ENCODE peak calls at places on chromosomes 13 and 19, in four cellular contexts. One of them, this sample, is unnamed.

GRCh38 chr13:106400282-106400681 is 135.2 kb downstream of the EFNB2 start:
- DNase-seq in GM12878: no peak
- DNase-seq in HepG2: no peak
- DNase-seq in SK-N-SH: peak
- DNase-seq in this sample: no peak

GRCh38 chr19:7733376-7733775 is 1.5 kb upstream of the CLEC4G start:
- DNase-seq in HepG2: no peak
- DNase-seq in GM12878: no peak
- DNase-seq in SK-N-SH: no peak
- DNase-seq in this sample: no peak

GRCh38 chr19:31963741-31964140 is 381.7 kb upstream of the ZNF507 start:
- DNase-seq in GM12878: no peak
- DNase-seq in HepG2: no peak
- DNase-seq in SK-N-SH: no peak
- DNase-seq in this sample: no peak

GRCh38 chr13:66634384-66634783 is 595.8 kb downstream of the PCDH9 start:
- DNase-seq in GM12878: no peak
- DNase-seq in SK-N-SH: no peak
- DNase-seq in HepG2: no peak
- DNase-seq in this sample: no peak

GRCh38 chr19:30148039-30148438 is 206.0 kb downstream of the URI1 start:
- DNase-seq in HepG2: peak
- DNase-seq in GM12878: no peak
- DNase-seq in SK-N-SH: no peak
- DNase-seq in this sample: no peak

GRCh38 chr13:64453831-64454230 is 2776.3 kb downstream of the PCDH9 start:
- DNase-seq in SK-N-SH: peak
- DNase-seq in GM12878: no peak
- DNase-seq in HepG2: no peak
- DNase-seq in this sample: no peak

GRCh38 chr19:14059093-14059480 is 2.8 kb downstream of the PALM3 start:
- DNase-seq in SK-N-SH: peak
- DNase-seq in HepG2: no peak
- DNase-seq in GM12878: no peak
- DNase-seq in this sample: no peak

GRCh38 chr19:11322269-11323024 is 17.0 kb downstream of the RAB3D start:
- DNase-seq in SK-N-SH: no peak
- DNase-seq in HepG2: no peak
- DNase-seq in GM12878: no peak
- DNase-seq in this sample: no peak

GRCh38 chr13:66207610-66208009 is 1022.5 kb downstream of the PCDH9 start:
- DNase-seq in GM12878: no peak
- DNase-seq in SK-N-SH: no peak
- DNase-seq in HepG2: no peak
- DNase-seq in this sample: no peak

GRCh38 chr13:27476943-27477681 is 26.7 kb upstream of the MTIF3 start:
- DNase-seq in SK-N-SH: no peak
- DNase-seq in HepG2: peak
- DNase-seq in GM12878: no peak
- DNase-seq in this sample: no peak

GRCh38 chr13:61728468-61728867 is 312.8 kb upstream of the PCDH20 start:
- DNase-seq in GM12878: no peak
- DNase-seq in HepG2: no peak
- DNase-seq in SK-N-SH: peak
- DNase-seq in this sample: no peak

GRCh38 chr13:75372517-75372916 is 109.5 kb downstream of the TBC1D4 start:
- DNase-seq in HepG2: peak
- DNase-seq in GM12878: no peak
- DNase-seq in SK-N-SH: peak
- DNase-seq in this sample: no peak

GRCh38 chr13:96726651-96727050 is 267.6 kb downstream of the OXGR1 start:
- DNase-seq in SK-N-SH: no peak
- DNase-seq in HepG2: no peak
- DNase-seq in GM12878: no peak
- DNase-seq in this sample: no peak

GRCh38 chr13:46160474-46161066 is 21.4 kb downstream of the LCP1 start:
- DNase-seq in HepG2: peak
- DNase-seq in GM12878: no peak
- DNase-seq in SK-N-SH: peak
- DNase-seq in this sample: no peak

GRCh38 chr19:48741222-48741999 is 1.0 kb upstream of the RASIP1 start:
- DNase-seq in HepG2: no peak
- DNase-seq in SK-N-SH: peak
- DNase-seq in GM12878: no peak
- DNase-seq in this sample: no peak

GRCh38 chr13:30766957-30767603 is 31.7 kb downstream of the ALOX5AP start:
- DNase-seq in SK-N-SH: no peak
- DNase-seq in HepG2: no peak
- DNase-seq in GM12878: peak
- DNase-seq in this sample: no peak

GRCh38 chr19:12834976-12835757 is 788 bp upstream of the RTBDN start:
- DNase-seq in HepG2: no peak
- DNase-seq in SK-N-SH: peak
- DNase-seq in GM12878: no peak
- DNase-seq in this sample: no peak

GRCh38 chr13:54187461-54187860 is 1158.8 kb downstream of the OLFM4 start:
- DNase-seq in GM12878: no peak
- DNase-seq in SK-N-SH: no peak
- DNase-seq in HepG2: no peak
- DNase-seq in this sample: no peak

GRCh38 chr19:383922-384800 is 24.8 kb downstream of the C2CD4C start:
- DNase-seq in GM12878: peak
- DNase-seq in SK-N-SH: peak
- DNase-seq in HepG2: peak
- DNase-seq in this sample: peak

GRCh38 chr19:10424011-10424637 is 3.8 kb downstream of the PDE4A start:
- DNase-seq in HepG2: peak
- DNase-seq in GM12878: no peak
- DNase-seq in SK-N-SH: peak
- DNase-seq in this sample: no peak

GRCh38 chr13:43880451-43880850 is 747 bp downstream of the LACC1 start:
- DNase-seq in SK-N-SH: no peak
- DNase-seq in HepG2: no peak
- DNase-seq in GM12878: no peak
- DNase-seq in this sample: no peak

GRCh38 chr19:9673912-9674668 is 810 bp downstream of the ZNF562 start:
- DNase-seq in GM12878: peak
- DNase-seq in HepG2: peak
- DNase-seq in SK-N-SH: no peak
- DNase-seq in this sample: no peak

GRCh38 chr19:55678121-55678671 is 3.2 kb downstream of the EPN1 start:
- DNase-seq in SK-N-SH: no peak
- DNase-seq in GM12878: peak
- DNase-seq in HepG2: no peak
- DNase-seq in this sample: no peak

GRCh38 chr13:79534596-79534995 is 53.6 kb downstream of the NDFIP2 start:
- DNase-seq in HepG2: no peak
- DNase-seq in GM12878: no peak
- DNase-seq in SK-N-SH: no peak
- DNase-seq in this sample: no peak
- TF ChIP-seq TCF12 in HepG2: no peak
- TF ChIP-seq TCF12 in GM12878: no peak
- TF ChIP-seq TCF12 in SK-N-SH: no peak
- TF ChIP-seq TCF12 in this sample: no peak

GRCh38 chr13:32021785-32022184 is 9.8 kb upstream of the FRY start:
- DNase-seq in GM12878: no peak
- DNase-seq in HepG2: no peak
- DNase-seq in SK-N-SH: no peak
- DNase-seq in this sample: no peak
- TF ChIP-seq CHD2 in GM12878: no peak
- TF ChIP-seq CHD2 in HepG2: no peak
- TF ChIP-seq CHD2 in SK-N-SH: no peak
- TF ChIP-seq CHD2 in this sample: no peak

DNA sequence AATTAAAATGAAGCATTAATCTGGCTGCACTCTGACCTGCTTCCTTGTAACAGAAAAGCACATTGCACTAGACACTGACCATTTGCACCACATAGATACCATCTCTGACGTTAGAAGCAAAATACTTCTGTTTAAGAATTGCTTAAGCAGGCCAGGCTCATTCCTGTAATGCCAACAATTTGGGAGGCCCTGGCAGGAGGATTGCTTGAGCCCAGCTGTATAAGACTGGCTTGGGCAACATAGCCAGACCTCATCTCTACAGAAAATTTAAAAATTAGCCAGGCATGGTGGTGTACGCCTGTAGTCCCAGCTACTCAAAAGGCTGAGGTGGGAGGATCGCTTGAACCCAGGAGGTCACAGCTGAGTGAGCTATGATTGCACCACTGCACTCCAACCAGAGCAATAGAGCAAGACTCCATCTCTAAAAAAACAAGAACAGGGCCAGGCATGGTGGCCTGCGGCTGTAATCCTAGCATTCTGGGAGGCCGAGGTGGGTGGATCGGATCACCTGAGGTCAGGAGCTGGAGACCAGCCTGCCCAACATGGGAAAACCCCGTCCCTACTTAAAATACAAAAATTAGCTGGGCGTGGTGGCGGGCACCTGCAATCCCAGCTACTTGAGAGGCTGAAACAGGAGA is 7.0 kb upstream of the TLE6 start:
- DNase-seq in SK-N-SH: no peak
- DNase-seq in HepG2: no peak
- DNase-seq in GM12878: no peak
- DNase-seq in this sample: no peak
- TF ChIP-seq TCF12 in SK-N-SH: no peak
- TF ChIP-seq TCF12 in HepG2: no peak
- TF ChIP-seq TCF12 in GM12878: no peak
- TF ChIP-seq TCF12 in this sample: no peak

DNA sequence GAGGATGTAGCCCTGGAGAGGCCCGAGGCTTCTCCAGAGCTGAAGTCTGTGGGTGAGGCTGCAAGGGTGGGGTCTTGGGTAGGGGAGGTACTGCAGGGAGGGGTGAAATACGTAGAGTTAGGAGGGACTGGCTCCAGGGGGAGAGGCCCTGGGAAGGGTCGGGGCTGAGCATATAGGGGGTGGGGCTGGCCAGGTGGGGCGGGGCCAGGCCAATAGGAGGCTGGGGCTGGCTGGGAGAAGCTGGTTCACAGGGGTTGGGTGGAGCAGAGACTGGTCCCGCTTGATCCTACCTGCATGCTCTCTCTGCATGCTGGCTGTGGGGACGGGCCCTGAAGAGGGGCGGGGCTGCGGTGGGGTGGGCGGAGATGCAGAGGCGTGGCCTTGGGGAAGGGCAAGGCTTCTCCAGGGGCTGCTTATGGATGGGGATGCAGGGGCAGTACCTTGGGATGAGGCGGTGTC is 51.9 kb downstream of the CELF5 start:
- DNase-seq in SK-N-SH: peak
- DNase-seq in HepG2: peak
- DNase-seq in GM12878: no peak
- DNase-seq in this sample: peak
- TF ChIP-seq CHD2 in SK-N-SH: no peak
- TF ChIP-seq CHD2 in HepG2: no peak
- TF ChIP-seq CHD2 in GM12878: no peak
- TF ChIP-seq CHD2 in this sample: no peak

DNA sequence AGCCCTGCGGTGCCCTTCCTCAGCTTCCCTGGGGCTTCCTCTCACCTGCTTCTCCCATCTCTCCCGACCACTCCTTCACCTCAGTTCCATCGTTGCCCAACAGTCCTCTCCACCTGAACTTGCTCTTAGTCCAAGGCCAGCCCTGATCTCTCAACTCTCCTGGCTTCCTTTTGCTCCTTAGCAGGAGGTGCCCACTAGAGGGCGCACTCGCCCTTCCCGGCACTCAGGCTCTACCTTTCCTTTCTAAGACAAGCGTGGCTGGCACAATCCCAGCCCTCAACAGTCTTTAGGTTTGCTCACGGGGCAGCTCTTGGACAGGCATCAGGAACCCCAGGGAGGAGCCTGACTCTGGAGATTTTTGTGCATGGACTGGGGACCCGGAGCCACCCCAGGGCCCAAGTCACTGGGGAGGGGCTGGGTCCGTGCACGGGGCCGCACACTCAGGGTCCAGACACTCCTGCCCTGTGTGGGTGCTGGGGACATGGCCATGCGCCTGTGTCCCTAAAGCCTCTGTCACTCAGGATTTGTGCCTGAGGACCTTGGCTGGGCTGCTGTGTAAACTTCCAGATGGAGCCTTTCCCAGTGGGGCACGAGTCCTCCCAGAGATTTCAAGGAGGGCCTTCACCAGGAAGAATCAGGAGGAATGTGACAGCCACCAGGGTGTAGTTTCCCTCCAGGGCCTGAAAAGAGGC is 12.1 kb upstream of the CEACAM8 start:
- DNase-seq in GM12878: no peak
- DNase-seq in HepG2: peak
- DNase-seq in SK-N-SH: peak
- DNase-seq in this sample: peak
- TF ChIP-seq TCF12 in GM12878: no peak
- TF ChIP-seq TCF12 in HepG2: no peak
- TF ChIP-seq TCF12 in SK-N-SH: no peak
- TF ChIP-seq TCF12 in this sample: no peak

DNA sequence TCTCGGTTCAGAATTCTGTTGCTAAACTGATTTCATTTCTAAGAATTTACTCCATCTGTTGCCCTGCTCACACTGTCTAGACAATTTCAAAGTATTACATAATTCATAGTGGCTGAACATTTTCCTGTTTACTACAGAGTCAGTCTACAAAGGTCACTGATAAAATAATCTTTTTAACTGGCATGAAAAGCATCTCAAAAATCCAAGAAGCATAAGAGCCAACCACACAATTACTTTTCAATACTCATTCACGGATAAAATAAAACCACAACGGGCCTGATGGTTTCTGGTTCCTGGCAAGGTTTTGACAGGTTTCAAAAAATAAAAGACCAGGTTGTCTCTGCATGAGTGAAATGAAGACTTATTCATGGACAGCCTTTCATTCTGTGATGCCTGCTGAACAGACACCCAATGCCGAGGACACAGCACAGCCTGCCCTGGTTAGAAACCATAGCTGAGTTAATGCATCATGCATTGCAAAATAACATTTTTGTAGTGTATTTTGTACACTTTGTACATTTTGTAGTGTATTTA is 88.6 kb upstream of the IRS2 start:
- DNase-seq in HepG2: no peak
- DNase-seq in GM12878: no peak
- DNase-seq in SK-N-SH: no peak
- DNase-seq in this sample: no peak
- TF ChIP-seq CHD2 in HepG2: no peak
- TF ChIP-seq CHD2 in GM12878: no peak
- TF ChIP-seq CHD2 in SK-N-SH: no peak
- TF ChIP-seq CHD2 in this sample: no peak

GRCh38 chr19:5124111-5124855 is 155.4 kb downstream of the KDM4B start:
- DNase-seq in GM12878: no peak
- DNase-seq in SK-N-SH: no peak
- DNase-seq in HepG2: no peak
- DNase-seq in this sample: no peak

GRCh38 chr19:5127710-5128109 is 158.8 kb downstream of the KDM4B start:
- DNase-seq in HepG2: no peak
- DNase-seq in SK-N-SH: no peak
- DNase-seq in GM12878: no peak
- DNase-seq in this sample: no peak

GRCh38 chr19:5125376-5125775 is 156.5 kb downstream of the KDM4B start:
- DNase-seq in GM12878: no peak
- DNase-seq in HepG2: no peak
- DNase-seq in SK-N-SH: no peak
- DNase-seq in this sample: no peak

GRCh38 chr19:5126498-5127223 is 157.7 kb downstream of the KDM4B start:
- DNase-seq in GM12878: no peak
- DNase-seq in SK-N-SH: no peak
- DNase-seq in HepG2: no peak
- DNase-seq in this sample: no peak

GRCh38 chr19:5125797-5126497 is 157.0 kb downstream of the KDM4B start:
- DNase-seq in GM12878: no peak
- DNase-seq in HepG2: no peak
- DNase-seq in SK-N-SH: no peak
- DNase-seq in this sample: peak
- TF ChIP-seq TCF12 in GM12878: no peak
- TF ChIP-seq TCF12 in HepG2: no peak
- TF ChIP-seq TCF12 in SK-N-SH: no peak
- TF ChIP-seq TCF12 in this sample: no peak